ENCODE peak calls at places on chromosome 21, in seven cellular contexts. K is RWPE2, S is upper lobe of right lung, L is fibroblast of lung, C is psoas muscle, R is endodermal cell, Z is neural progenitor cell. H is an unnamed sample.

GRCh38 chr21:15768853-15769252 is 39.1 kb downstream of the USP25 start:
- DNase-seq in K (no peak), S (no peak), L (no peak), C (no peak), R (no peak), Z (no peak), H (no peak)

GRCh38 chr21:43271452-43272020 is 102.7 kb downstream of the CRYAA start:
- DNase-seq in K (peak; percentile 42), S (peak; percentile 59), L (no peak), C (peak; percentile 9), R (no peak), Z (no peak), H (no peak)

GRCh38 chr21:32771134-32771523 is 426 bp downstream of the PAXBP1 start:
- DNase-seq in K (peak; percentile 65), S (peak; percentile 85), L (peak; percentile 60), C (peak; percentile 59), R (peak; percentile 82), Z (peak; percentile 84), H (peak; percentile 57)

GRCh38 chr21:16195896-16196443 is 466.2 kb downstream of the USP25 start:
- DNase-seq in K (no peak), S (no peak), L (peak; percentile 36), C (no peak), R (no peak), Z (no peak), H (no peak)

GRCh38 chr21:16978309-16978895 is 534.4 kb upstream of the CXADR start:
- DNase-seq in K (no peak), S (no peak), L (no peak), C (no peak), R (no peak), Z (no peak), H (no peak)

GRCh38 chr21:32423320-32423719 is 10.8 kb downstream of the EVA1C start:
- DNase-seq in K (no peak), S (no peak), L (peak; percentile 98), C (no peak), R (no peak), Z (no peak), H (no peak)

GRCh38 chr21:15893902-15894301 is 164.1 kb downstream of the USP25 start:
- DNase-seq in K (no peak), S (no peak), L (no peak), C (no peak), R (peak; percentile 54), Z (no peak), H (no peak)

GRCh38 chr21:37565530-37566223 is 199.1 kb downstream of the DYRK1A start:
- DNase-seq in K (no peak), S (no peak), L (peak; percentile 23), C (no peak), R (no peak), Z (no peak), H (peak; percentile 69)

GRCh38 chr21:25647632-25648031 is 8.6 kb downstream of the JAM2 start:
- DNase-seq in K (no peak), S (no peak), L (no peak), C (no peak), R (no peak), Z (no peak), H (no peak)

GRCh38 chr21:43312751-43313169 is 114.2 kb downstream of the SIK1 start:
- DNase-seq in K (no peak), S (no peak), L (no peak), C (peak; percentile 2), R (peak; percentile 64), Z (no peak), H (no peak)

DNA sequence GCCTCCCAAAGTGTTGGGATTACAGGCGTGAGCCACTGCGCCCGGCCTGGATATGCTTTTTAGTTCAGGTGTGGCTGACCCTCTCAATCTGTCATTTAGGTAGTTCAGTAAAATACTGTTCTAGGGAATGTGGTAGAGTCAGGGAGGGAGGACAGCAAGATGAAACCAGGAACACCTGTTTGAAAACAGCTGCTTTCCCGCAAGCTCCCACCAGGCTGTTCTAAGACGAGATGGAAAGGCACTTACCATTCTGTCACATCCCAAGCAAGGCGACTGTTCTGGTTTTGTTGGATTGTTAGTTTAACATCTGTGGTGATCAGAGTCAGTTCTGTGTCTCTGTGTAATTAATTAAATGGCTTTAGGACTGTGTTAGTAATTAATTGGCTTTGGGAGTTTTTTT is 2.9 kb downstream of the CHAF1B start:
- DNase-seq in K (no peak), S (no peak), L (no peak), C (no peak), R (no peak), Z (no peak), H (no peak)
- H3K4me3 ChIP-seq in K (no peak overlapping the region), S (no peak overlapping the region), L (no peak overlapping the region), C (peak overlapping the region; percentile 22), R (no peak overlapping the region), Z (no peak overlapping the region), H (no peak overlapping the region)

DNA sequence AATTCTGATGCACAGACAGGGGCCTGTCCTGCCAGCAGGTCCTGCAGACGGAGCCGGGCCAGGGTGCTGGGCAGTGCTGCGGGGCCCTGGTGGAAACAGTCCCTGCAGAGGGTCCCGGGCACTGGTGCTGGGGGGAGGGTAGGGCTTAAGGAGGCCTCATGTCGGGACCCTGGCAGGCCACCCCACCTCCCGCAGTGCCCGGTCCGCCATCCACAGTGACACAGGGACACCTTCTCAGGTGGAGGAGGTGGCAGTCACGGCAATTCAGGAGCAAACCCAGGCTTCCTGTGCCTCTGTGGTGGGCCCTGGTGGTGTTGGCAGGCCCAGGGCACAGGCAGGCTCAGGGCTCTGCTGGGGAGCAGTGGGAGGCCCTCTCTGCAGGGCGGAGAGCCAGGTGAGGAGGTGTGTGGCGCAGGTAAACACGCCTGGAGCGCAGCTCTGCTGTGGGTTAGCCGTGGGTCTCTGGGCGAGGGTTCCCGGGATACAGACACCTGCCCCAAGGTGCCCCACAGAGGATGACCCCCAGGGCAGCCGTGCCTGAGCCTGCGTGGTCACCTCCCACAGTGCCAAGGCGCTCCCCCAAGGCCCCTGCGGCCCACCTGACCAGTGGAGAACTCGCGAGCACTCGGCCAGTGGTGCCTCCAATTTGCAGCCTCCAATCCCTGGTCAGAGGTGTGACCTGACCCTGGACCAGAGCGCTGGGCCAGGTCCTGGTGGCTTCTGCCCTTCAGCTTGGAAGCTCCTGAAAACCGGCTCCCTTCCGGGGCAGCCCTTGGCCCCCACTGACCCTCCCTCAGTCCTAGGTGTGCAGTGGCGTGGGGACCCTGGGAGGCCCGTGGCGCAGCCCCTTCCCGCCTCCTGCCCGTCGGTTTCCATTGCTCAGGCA is 19.2 kb downstream of the COL18A1 start:
- DNase-seq in K (peak; percentile 60), S (no peak), L (no peak), C (no peak), R (peak; percentile 46), Z (no peak), H (no peak)
- H3K4me1 ChIP-seq in K (peaks cover 11% of the 10 kb centered on the region), S (peaks cover 7% of the 10 kb centered on the region), L (peaks cover 10% of the 10 kb centered on the region), C (peaks cover 7% of the 10 kb centered on the region), R (no peaks in the 10 kb centered on the region), Z (no peaks in the 10 kb centered on the region), H (no peaks in the 10 kb centered on the region)

DNA sequence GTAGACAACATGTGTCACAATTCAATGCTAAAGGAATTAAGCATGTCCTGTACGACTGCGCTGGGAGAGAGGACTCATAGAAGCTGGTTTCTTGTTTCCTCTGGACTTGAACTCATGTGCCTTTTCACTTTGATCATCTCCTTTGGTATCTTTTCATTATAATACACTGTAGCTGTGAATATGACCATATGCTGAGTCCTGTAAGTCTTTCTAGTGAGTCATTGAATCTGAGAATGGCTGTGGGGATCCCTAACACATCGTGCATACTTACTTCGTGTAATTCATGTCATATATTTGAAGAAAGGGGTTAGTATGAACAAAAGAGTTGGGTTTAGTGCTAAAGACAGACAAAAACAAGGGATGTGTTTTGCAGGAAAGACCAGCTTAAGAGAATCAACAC is 148.1 kb upstream of the RUNX1 start:
- DNase-seq in K (no peak), S (no peak), L (peak; percentile 71), C (no peak), R (no peak), Z (no peak), H (no peak)
- TF ChIP-seq CTCF in K (no peak), S (no peak), L (no peak), C (no peak), R (no peak), Z (no peak), H (no peak)

GRCh38 chr21:44708866-44709425 is 2.4 kb downstream of the TSPEAR start:
- DNase-seq in K (peak; percentile 54), S (peak; percentile 53), L (no peak), C (no peak), R (peak; percentile 51), Z (no peak), H (no peak)
- H3K4me3 ChIP-seq in K (no peak overlapping the region), S (peak overlapping the region; percentile 8), L (no peak overlapping the region), C (no peak overlapping the region), R (peak overlapping the region; percentile 57), Z (peak overlapping the region; percentile 22), H (no peak overlapping the region)

DNA sequence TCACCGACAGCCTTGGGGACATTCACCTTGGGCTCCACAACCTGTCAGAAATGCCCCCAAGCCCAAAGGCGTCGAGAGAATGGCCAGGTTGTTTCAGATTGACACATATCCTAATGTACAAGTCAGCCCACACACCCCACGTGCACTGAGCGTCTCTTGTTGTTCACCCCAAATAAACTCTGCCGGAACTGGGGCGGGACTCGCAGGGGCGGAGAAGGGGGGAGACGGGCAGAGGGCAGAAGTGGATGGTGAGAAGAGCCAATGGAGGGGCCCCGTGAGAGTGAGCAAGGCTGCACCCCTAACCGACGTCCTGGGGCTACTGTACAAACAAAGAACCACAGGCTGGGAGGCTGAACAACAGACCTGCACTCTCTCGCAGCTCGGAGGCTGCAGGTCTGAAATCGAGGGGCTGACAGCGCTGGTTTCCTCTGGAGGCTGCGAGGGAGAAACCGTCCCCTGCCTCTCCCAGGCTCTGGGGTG is 8.5 kb upstream of the UMODL1 start:
- DNase-seq in K (no peak), S (peak; percentile 88), L (no peak), C (no peak), R (no peak), Z (no peak), H (peak; percentile 28)
- H3K4me1 ChIP-seq in K (peaks cover 16% of the 10 kb centered on the region), S (peaks cover 43% of the 10 kb centered on the region), L (peaks cover 3% of the 10 kb centered on the region), C (no peaks in the 10 kb centered on the region), R (peaks cover 17% of the 10 kb centered on the region), Z (peaks cover 20% of the 10 kb centered on the region), H (no peaks in the 10 kb centered on the region)

GRCh38 chr21:35649186-35649585 is 411.1 kb downstream of the SETD4 start:
- DNase-seq in K (no peak), S (no peak), L (peak; percentile 57), C (no peak), R (peak; percentile 55), Z (no peak), H (no peak)

GRCh38 chr21:35651166-35651565 is 409.2 kb downstream of the SETD4 start:
- DNase-seq in K (no peak), S (no peak), L (no peak), C (no peak), R (no peak), Z (peak; percentile 7), H (no peak)

GRCh38 chr21:35652196-35652595 is 408.1 kb downstream of the SETD4 start:
- DNase-seq in K (no peak), S (no peak), L (no peak), C (no peak), R (no peak), Z (no peak), H (no peak)

GRCh38 chr21:35648512-35648911 is 411.8 kb downstream of the SETD4 start:
- DNase-seq in K (no peak), S (no peak), L (no peak), C (no peak), R (no peak), Z (no peak), H (no peak)

GRCh38 chr21:35652872-35653271 is 407.5 kb downstream of the SETD4 start:
- DNase-seq in K (no peak), S (no peak), L (no peak), C (no peak), R (no peak), Z (no peak), H (no peak)
- TF ChIP-seq CTCF in K (no peak), S (no peak), L (no peak), C (no peak), R (no peak), Z (no peak), H (no peak)

GRCh38 chr21:44427241-44428120 is 27.8 kb upstream of the LRRC3 start:
- DNase-seq in K (peak; percentile 60), S (peak; percentile 55), L (no peak), C (no peak), R (peak; percentile 44), Z (no peak), H (no peak)
- H3K4me3 ChIP-seq in K (no peak overlapping the region), S (no peak overlapping the region), L (no peak overlapping the region), C (no peak overlapping the region), R (no peak overlapping the region), Z (no peak overlapping the region), H (no peak overlapping the region)

H was measured in testis.